ENCODE peak calls at places on chromosome 21, in four cellular contexts. Q, K, U and E are unnamed samples.

GRCh38 chr21:15552914-15553491 is 176.8 kb upstream of the USP25 start:
- DNase-seq in K (no peak), U (no peak), Q (no peak), E (no peak)

GRCh38 chr21:33202464-33203363 is 27.0 kb upstream of the IFNAR2 start:
- DNase-seq in U (no peak), Q (no peak), K (no peak), E (no peak)

GRCh38 chr21:45970674-45971486 is 10.7 kb upstream of the COL6A1 start:
- DNase-seq in Q (peak), K (no peak), U (no peak), E (no peak)

GRCh38 chr21:34198232-34199120 is 125.1 kb downstream of the MRPS6 start:
- DNase-seq in Q (no peak), U (peak), K (no peak), E (no peak)

GRCh38 chr21:31426235-31426797 is 82.3 kb upstream of the TIAM1 start:
- DNase-seq in U (peak), K (no peak), Q (no peak), E (no peak)

GRCh38 chr21:45739218-45740087 is 95.9 kb downstream of the PCBP3 start:
- DNase-seq in U (no peak), Q (no peak), K (no peak), E (no peak)

GRCh38 chr21:34630536-34631143 is 15.7 kb upstream of the RCAN1 start:
- DNase-seq in Q (peak), K (no peak), U (peak), E (peak)

GRCh38 chr21:29626787-29627470 is 312.9 kb downstream of the GRIK1 start:
- DNase-seq in K (no peak), U (no peak), Q (no peak), E (no peak)

GRCh38 chr21:41521489-41522027 is 13.6 kb upstream of the TMPRSS2 start:
- DNase-seq in K (no peak), U (no peak), Q (no peak), E (no peak)

GRCh38 chr21:34962136-34962535 is 87.0 kb downstream of the RUNX1 start:
- DNase-seq in K (no peak), U (no peak), Q (no peak), E (no peak)

GRCh38 chr21:46428987-46429710 is 29.5 kb upstream of the DIP2A start:
- DNase-seq in Q (no peak), K (no peak), U (no peak), E (no peak)

GRCh38 chr21:21232320-21232719 is 234.1 kb downstream of the NCAM2 start:
- DNase-seq in K (no peak), Q (peak), U (no peak), E (no peak)

GRCh38 chr21:31570824-31571425 is 88.6 kb upstream of the SOD1 start:
- DNase-seq in K (no peak), U (no peak), Q (no peak), E (no peak)

GRCh38 chr21:27513016-27513415 is 546.1 kb upstream of the ADAMTS5 start:
- DNase-seq in Q (no peak), K (no peak), U (no peak), E (no peak)

DNA sequence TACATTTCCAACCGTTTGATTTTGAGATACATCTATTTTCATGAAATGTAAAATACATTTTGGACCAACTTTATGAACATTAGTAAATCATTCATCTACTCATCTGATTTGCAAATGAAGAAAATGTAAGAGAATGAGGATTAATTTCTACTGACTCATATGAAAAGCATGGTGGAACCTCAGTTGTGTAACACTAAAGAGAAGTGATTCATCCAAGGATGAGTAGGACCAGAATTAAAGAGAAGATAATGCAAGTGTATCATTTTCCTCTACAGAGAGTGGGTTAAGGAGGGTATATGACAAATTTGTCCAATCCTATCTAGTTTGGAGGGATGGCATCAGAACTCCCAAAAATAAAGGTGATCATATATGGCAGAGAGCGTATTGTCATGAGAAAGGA is 1967.6 kb downstream of the MRPL39 start:
- DNase-seq in U (no peak), K (no peak), Q (no peak), E (no peak)
- TF ChIP-seq SPI1 in U (no peak), K (no peak), Q (no peak), E (no peak)

DNA sequence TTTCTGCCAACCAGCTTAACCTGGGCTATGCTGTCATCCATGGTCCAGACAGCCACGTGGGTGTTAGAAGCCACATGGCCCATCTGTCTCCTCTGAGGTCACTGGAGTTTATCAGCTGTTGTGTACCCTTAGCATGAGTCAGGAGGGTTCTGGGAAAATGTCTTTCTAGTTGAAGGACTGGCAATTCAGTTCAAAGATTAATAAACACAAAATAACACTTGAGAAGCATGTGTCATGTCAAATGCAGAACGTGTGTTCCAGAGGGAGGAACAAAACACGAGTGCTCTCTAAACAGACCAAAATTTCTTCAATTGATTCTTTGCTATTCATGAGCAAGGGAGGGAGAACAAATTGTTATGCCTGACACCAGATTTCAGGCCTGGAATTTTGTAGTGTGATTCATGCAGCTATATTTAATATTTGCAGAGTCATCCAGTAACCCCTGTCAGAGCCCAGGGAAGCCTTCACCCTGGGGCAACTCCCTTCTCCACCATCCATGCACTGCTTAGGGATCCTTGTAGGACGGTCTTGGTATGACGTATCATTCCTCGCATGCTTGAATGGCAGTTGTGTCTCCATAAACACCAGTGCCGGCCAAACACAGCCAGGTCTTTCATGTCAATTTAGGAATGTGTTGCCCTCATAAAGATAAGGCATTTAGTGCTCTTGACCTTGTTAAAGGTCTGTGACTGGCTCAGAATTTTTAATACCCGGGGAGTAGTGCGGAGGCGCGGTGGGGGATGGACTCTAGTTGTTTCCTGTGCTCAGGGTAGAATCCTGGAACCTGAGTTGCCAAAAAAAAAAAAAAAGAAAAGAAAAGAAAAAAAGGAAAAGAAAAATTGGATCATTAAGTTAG is 27.7 kb upstream of the DYRK1A start:
- DNase-seq in U (no peak), Q (peak), K (no peak), E (no peak)
- TF ChIP-seq POLR2AphosphoS5 in U (no peak), Q (no peak), K (no peak), E (no peak)

DNA sequence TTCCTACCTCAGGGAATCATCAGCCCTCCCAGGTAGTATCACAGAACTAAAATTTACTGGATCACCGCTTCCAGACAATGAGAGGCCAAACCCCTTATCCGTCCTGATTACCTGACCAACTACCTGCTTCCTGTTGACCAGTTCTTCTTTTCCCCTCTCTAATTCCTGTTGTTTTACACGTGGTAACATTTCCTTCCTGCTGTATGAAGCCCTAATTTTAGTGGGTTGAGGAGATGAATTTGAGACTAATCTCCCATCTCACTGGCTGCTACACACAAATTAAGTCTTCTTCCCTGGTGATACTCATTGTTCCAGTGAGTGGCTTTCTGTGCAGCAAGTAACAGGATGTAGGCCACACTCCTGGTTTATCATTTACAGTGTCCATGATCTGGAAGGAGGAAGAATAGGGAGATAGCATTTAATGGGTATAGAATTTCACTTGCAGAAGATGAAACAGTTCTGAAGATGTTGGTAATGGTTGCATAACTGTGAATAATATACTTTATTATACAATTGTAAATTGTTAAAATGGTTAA is 2112.9 kb downstream of the NCAM2 start:
- DNase-seq in U (no peak), Q (no peak), K (no peak), E (no peak)
- TF ChIP-seq SPI1 in U (no peak), Q (no peak), K (no peak), E (no peak)

GRCh38 chr21:42664614-42665013 is 11.2 kb downstream of the PDE9A start:
- DNase-seq in U (no peak), K (no peak), Q (no peak), E (no peak)

GRCh38 chr21:42665026-42665425 is 11.6 kb downstream of the PDE9A start:
- DNase-seq in Q (peak), K (no peak), U (no peak), E (no peak)

GRCh38 chr21:42666918-42667317 is 13.5 kb downstream of the PDE9A start:
- DNase-seq in Q (no peak), U (no peak), K (no peak), E (no peak)

GRCh38 chr21:42665484-42665883 is 12.1 kb downstream of the PDE9A start:
- DNase-seq in U (no peak), Q (no peak), K (no peak), E (no peak)

GRCh38 chr21:42666023-42666747 is 12.8 kb downstream of the PDE9A start:
- DNase-seq in U (no peak), Q (peak), K (no peak), E (no peak)
- TF ChIP-seq POLR2AphosphoS5 in U (no peak), Q (no peak), K (no peak), E (no peak)

GRCh38 chr21:38965910-38966504 is 160.3 kb downstream of the ETS2 start:
- DNase-seq in Q (peak), K (no peak), U (no peak), E (no peak)
- TF ChIP-seq SPI1 in Q (peak), K (no peak), U (no peak), E (no peak)